ENCODE peak calls at places on chromosomes 16 and 17, in four cellular contexts. Y is K562, C is A549, O is HepG2. J is an unnamed sample.

GRCh38 chr16:27779719-27780161 is 229.8 kb downstream of the KATNIP start:
- DNase-seq in O (peak), C (peak), Y (peak), J (peak)

GRCh38 chr17:14019186-14019956 is 49.9 kb upstream of the COX10 start:
- DNase-seq in O (no peak), Y (peak), C (no peak), J (no peak)

GRCh38 chr16:83813818-83814653 is 6.3 kb downstream of the HSBP1 start:
- DNase-seq in Y (no peak), C (peak), O (peak), J (no peak)

GRCh38 chr17:45376171-45376564 is 56.5 kb downstream of the ARHGAP27 start:
- DNase-seq in Y (no peak), O (no peak), C (no peak), J (no peak)

GRCh38 chr17:80618304-80618703 is 73.7 kb downstream of the RPTOR start:
- DNase-seq in C (no peak), O (no peak), Y (no peak), J (no peak)

GRCh38 chr16:64397042-64397441 is 724.8 kb downstream of the CDH11 start:
- DNase-seq in O (no peak), C (no peak), Y (no peak), J (no peak)

GRCh38 chr17:67718325-67718941 is 697 bp downstream of the NOL11 start:
- DNase-seq in Y (peak), C (peak), O (peak), J (no peak)

GRCh38 chr17:76502326-76503211 is 1.3 kb upstream of the RHBDF2 start:
- DNase-seq in Y (no peak), C (no peak), O (no peak), J (no peak)

GRCh38 chr17:28225271-28225670 is 93.7 kb upstream of the TMEM97 start:
- DNase-seq in O (no peak), C (no peak), Y (no peak), J (no peak)

GRCh38 chr17:45132302-45132568 is at the start of gene PLCD3:
- DNase-seq in C (no peak), O (no peak), Y (no peak), J (no peak)

GRCh38 chr17:15384142-15384803 is 42.9 kb upstream of the TEKT3 start:
- DNase-seq in Y (no peak), C (no peak), O (no peak), J (no peak)

GRCh38 chr16:4882261-4882632 is 35.0 kb downstream of the UBN1 start:
- DNase-seq in C (no peak), O (no peak), Y (no peak), J (no peak)

GRCh38 chr16:24729967-24730815 is 740 bp downstream of the TNRC6A start:
- DNase-seq in O (no peak), C (peak), Y (peak), J (peak)

GRCh38 chr16:70395345-70395901 is 43.5 kb downstream of the ST3GAL2 start:
- DNase-seq in Y (peak), C (peak), O (peak), J (peak)

DNA sequence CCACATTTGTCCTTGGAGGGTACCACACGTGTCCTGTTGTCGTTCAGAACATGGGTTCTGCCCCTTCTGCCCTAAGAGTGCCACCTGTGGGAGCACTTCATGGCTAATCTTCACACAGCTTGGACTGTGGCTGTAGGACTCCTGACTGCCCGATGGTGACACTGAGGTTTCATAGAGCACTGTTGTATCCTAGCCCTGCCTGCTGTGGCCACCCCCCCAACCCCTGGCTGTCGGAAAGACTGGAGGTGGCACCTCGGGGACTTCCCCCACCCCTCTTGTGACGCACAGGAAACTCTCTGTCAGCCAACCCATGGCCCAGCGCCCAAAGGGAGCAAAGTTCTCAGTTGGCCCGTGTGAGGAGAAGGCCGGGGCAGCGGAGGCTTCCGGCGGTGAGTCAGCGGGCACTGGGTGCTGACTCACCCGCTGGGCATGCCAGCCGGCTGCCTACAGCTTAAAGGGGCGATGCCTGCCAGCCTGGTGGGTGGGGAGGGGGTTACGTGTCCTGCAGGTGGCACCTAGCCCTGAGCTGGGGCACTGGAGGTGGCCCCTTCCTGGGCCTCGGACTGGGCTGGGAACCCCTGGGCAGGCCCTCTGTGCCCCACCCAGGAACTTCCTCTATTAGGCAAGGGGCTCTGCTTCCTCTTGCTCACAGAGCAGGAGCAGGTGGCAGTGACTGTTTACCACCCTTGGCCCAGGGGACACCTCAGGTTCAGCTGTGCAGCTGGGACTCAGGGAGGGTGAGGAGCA is 3.4 kb downstream of the MAP2K3 start:
- DNase-seq in O (peak), C (peak), Y (no peak), J (no peak)
- TF ChIP-seq HMGXB4 in O (peak), C (no peak), Y (no peak), J (no peak)

DNA sequence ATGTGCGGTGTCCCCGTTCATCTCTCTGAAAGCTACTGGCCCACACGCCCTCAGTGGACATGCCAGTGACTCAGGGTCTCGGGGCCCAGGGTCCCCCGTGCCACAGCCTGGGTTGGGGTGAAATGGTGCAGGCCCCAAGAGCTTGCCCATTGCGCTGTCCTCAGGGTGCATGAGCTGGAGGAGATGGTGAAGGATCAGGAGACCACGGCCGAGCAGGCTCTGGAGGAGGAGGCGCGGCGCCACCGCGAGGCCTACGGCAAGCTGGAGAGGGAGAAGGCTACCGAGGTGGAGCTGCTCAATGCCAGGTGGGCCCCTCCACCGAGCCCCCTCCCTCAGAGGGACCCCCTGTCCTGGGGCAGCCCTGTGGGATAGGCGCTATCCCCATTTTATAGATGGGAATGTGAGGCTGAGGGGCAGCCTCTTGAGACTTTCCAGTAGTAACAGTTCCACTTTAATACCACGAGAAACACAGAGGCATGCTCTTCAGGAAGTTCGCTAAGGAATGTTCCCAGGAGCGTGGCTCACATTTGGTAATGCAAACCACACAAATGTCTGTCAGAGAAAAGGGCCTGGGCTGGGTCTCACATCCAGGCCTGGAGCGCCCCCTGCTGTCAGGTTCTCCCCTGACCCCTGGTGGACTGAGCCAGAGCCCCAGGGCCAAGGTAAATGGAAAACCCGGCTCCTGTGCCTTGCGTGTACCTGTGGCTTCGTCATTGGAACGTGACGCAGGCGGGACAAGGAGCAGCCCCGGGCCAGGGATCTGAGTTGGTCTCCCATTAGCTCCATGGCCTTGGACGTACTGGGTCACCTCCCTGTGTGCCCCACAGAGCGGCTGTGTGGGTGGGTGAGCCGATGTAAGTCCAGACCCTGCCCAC is 133.7 kb downstream of the RAB11FIP4 start:
- DNase-seq in Y (peak), C (peak), O (peak), J (peak)
- TF ChIP-seq HMGXB4 in Y (no peak), C (no peak), O (no peak), J (no peak)

GRCh38 chr16:11794991-11795886 is 1.8 kb downstream of the ZC3H7A start:
- DNase-seq in Y (peak), C (no peak), O (no peak), J (no peak)
- TF ChIP-seq HMGXB4 in Y (no peak), C (no peak), O (no peak), J (no peak)

GRCh38 chr17:608911-609882 is 105.4 kb downstream of the VPS53 start:
- DNase-seq in Y (no peak), O (no peak), C (no peak), J (no peak)

GRCh38 chr17:610285-610684 is 104.4 kb downstream of the VPS53 start:
- DNase-seq in C (no peak), O (no peak), Y (no peak), J (no peak)

GRCh38 chr17:616407-616806 is 98.2 kb downstream of the VPS53 start:
- DNase-seq in Y (no peak), O (no peak), C (no peak), J (no peak)

GRCh38 chr17:614637-615546 is 99.7 kb downstream of the VPS53 start:
- DNase-seq in Y (no peak), O (no peak), C (no peak), J (no peak)
- TF ChIP-seq HMGXB4 in Y (no peak), O (no peak), C (no peak), J (no peak)

GRCh38 chr16:58464047-58464915 is 35.7 kb upstream of the NDRG4 start:
- DNase-seq in O (no peak), Y (no peak), C (no peak), J (peak)
- TF ChIP-seq HMGXB4 in O (no peak), Y (no peak), C (no peak), J (peak)

GRCh38 chr16:74984194-74984669 is 691 bp downstream of the WDR59 start:
- DNase-seq in Y (peak), O (peak), C (peak), J (no peak)
- TF ChIP-seq HMGXB4 in Y (no peak), O (no peak), C (no peak), J (no peak)